ENCODE peak calls at places on chromosome 1, in five cellular contexts. One of them, this sample, is unnamed. For H3K4me1, the result is how much of the 10 kb centered on the place peaks cover.

GRCh38 chr1:219123041-219123440 is 50.6 kb upstream of the LYPLAL1 start:
- DNase-seq in GM12878: no peak
- DNase-seq in HepG2: no peak
- DNase-seq in H1: no peak
- DNase-seq in K562: no peak
- DNase-seq in this sample: no peak

GRCh38 chr1:66563094-66563800 is 29.3 kb downstream of the SGIP1 start:
- DNase-seq in GM12878: no peak
- DNase-seq in HepG2: peak
- DNase-seq in H1: no peak
- DNase-seq in K562: no peak
- DNase-seq in this sample: no peak

GRCh38 chr1:47901001-47901575 is 96.1 kb downstream of the TRABD2B start:
- DNase-seq in GM12878: no peak
- DNase-seq in HepG2: no peak
- DNase-seq in H1: no peak
- DNase-seq in K562: no peak
- DNase-seq in this sample: no peak

GRCh38 chr1:207029991-207030521 is 2.5 kb downstream of the C1orf116 start:
- DNase-seq in GM12878: no peak
- DNase-seq in HepG2: no peak
- DNase-seq in H1: no peak
- DNase-seq in K562: peak
- DNase-seq in this sample: no peak

GRCh38 chr1:186605762-186606350 is 74.4 kb downstream of the PTGS2 start:
- DNase-seq in GM12878: no peak
- DNase-seq in HepG2: peak
- DNase-seq in H1: peak
- DNase-seq in K562: peak
- DNase-seq in this sample: peak

GRCh38 chr1:66214901-66215300 is 319.1 kb upstream of the SGIP1 start:
- DNase-seq in GM12878: no peak
- DNase-seq in HepG2: no peak
- DNase-seq in H1: no peak
- DNase-seq in K562: no peak
- DNase-seq in this sample: no peak

GRCh38 chr1:32393832-32394140 is 455 bp downstream of the BSDC1 start:
- DNase-seq in GM12878: no peak
- DNase-seq in HepG2: no peak
- DNase-seq in H1: no peak
- DNase-seq in K562: peak
- DNase-seq in this sample: no peak

GRCh38 chr1:154975409-154976205 is 1.1 kb downstream of the CKS1B start:
- DNase-seq in GM12878: peak
- DNase-seq in HepG2: no peak
- DNase-seq in H1: no peak
- DNase-seq in K562: peak
- DNase-seq in this sample: no peak

GRCh38 chr1:226679853-226680516 is 59.1 kb downstream of the ITPKB start:
- DNase-seq in GM12878: no peak
- DNase-seq in HepG2: no peak
- DNase-seq in H1: peak
- DNase-seq in K562: peak
- DNase-seq in this sample: peak

GRCh38 chr1:42368096-42368795 is 12.3 kb upstream of the RIMKLA start:
- DNase-seq in GM12878: no peak
- DNase-seq in HepG2: no peak
- DNase-seq in H1: no peak
- DNase-seq in K562: no peak
- DNase-seq in this sample: no peak

GRCh38 chr1:174239541-174239940 is 80.2 kb downstream of the RABGAP1L start:
- DNase-seq in GM12878: no peak
- DNase-seq in HepG2: peak
- DNase-seq in H1: no peak
- DNase-seq in K562: no peak
- DNase-seq in this sample: no peak

GRCh38 chr1:214454619-214455396 is 96.6 kb downstream of the PTPN14 start:
- DNase-seq in GM12878: no peak
- DNase-seq in HepG2: no peak
- DNase-seq in H1: no peak
- DNase-seq in K562: no peak
- DNase-seq in this sample: no peak

GRCh38 chr1:97046765-97047411 is 325.3 kb downstream of the PTBP2 start:
- DNase-seq in GM12878: no peak
- DNase-seq in HepG2: no peak
- DNase-seq in H1: no peak
- DNase-seq in K562: no peak
- DNase-seq in this sample: no peak

GRCh38 chr1:8394456-8395321 is 76.8 kb downstream of the SLC45A1 start:
- DNase-seq in GM12878: no peak
- DNase-seq in HepG2: no peak
- DNase-seq in H1: no peak
- DNase-seq in K562: no peak
- DNase-seq in this sample: no peak

GRCh38 chr1:6281511-6282402 is 20.9 kb upstream of the GPR153 start:
- DNase-seq in GM12878: no peak
- DNase-seq in HepG2: peak
- DNase-seq in H1: no peak
- DNase-seq in K562: no peak
- DNase-seq in this sample: no peak

GRCh38 chr1:85677656-85678055 is 30.6 kb downstream of the ZNHIT6 start:
- DNase-seq in GM12878: no peak
- DNase-seq in HepG2: no peak
- DNase-seq in H1: no peak
- DNase-seq in K562: no peak
- DNase-seq in this sample: no peak

GRCh38 chr1:85683292-85684025 is 24.8 kb downstream of the ZNHIT6 start:
- DNase-seq in GM12878: no peak
- DNase-seq in HepG2: no peak
- DNase-seq in H1: no peak
- DNase-seq in K562: no peak
- DNase-seq in this sample: no peak

GRCh38 chr1:85681087-85681486 is 27.1 kb downstream of the ZNHIT6 start:
- DNase-seq in GM12878: no peak
- DNase-seq in HepG2: peak
- DNase-seq in H1: no peak
- DNase-seq in K562: no peak
- DNase-seq in this sample: no peak

DNA sequence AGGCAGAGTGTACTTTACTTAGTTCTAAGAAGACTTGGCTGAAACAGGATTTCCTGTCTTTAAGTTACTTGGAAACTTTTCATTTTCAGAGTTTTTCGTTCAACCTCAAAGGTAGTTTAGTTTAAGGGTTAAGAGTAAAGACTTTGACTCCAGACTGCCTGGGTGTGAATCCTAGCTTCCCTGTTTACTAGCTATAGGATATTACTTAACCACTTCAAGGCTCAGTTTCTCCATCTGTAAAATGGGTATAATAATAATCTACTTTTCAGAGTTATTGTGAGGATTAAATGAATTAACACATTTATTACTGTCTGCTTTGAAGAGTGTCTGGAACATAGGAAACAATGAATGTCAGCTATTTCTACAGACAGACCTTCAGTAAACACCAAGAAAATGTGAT is 30.0 kb downstream of the ZNHIT6 start:
- DNase-seq in GM12878: no peak
- DNase-seq in HepG2: no peak
- DNase-seq in H1: no peak
- DNase-seq in K562: no peak
- DNase-seq in this sample: no peak
- TF ChIP-seq GABPA in GM12878: no peak
- TF ChIP-seq GABPA in HepG2: no peak
- TF ChIP-seq GABPA in H1: no peak
- TF ChIP-seq GABPA in K562: no peak
- TF ChIP-seq GABPA in this sample: no peak

GRCh38 chr1:201769966-201770365 is 59.0 kb upstream of the IPO9 start:
- DNase-seq in GM12878: no peak
- DNase-seq in HepG2: no peak
- DNase-seq in H1: no peak
- DNase-seq in K562: no peak
- DNase-seq in this sample: no peak

GRCh38 chr1:201773764-201774163 is 55.2 kb upstream of the IPO9 start:
- DNase-seq in GM12878: no peak
- DNase-seq in HepG2: no peak
- DNase-seq in H1: no peak
- DNase-seq in K562: no peak
- DNase-seq in this sample: no peak

GRCh38 chr1:201772178-201772577 is 56.8 kb upstream of the IPO9 start:
- DNase-seq in GM12878: no peak
- DNase-seq in HepG2: no peak
- DNase-seq in H1: no peak
- DNase-seq in K562: no peak
- DNase-seq in this sample: no peak

GRCh38 chr1:201769072-201769471 is 59.9 kb upstream of the IPO9 start:
- DNase-seq in GM12878: no peak
- DNase-seq in HepG2: no peak
- DNase-seq in H1: no peak
- DNase-seq in K562: no peak
- DNase-seq in this sample: no peak

GRCh38 chr1:201771466-201771865 is 57.5 kb upstream of the IPO9 start:
- DNase-seq in GM12878: no peak
- DNase-seq in HepG2: no peak
- DNase-seq in H1: no peak
- DNase-seq in K562: no peak
- DNase-seq in this sample: no peak
- H3K4me1 ChIP-seq in GM12878: under half
- H3K4me1 ChIP-seq in HepG2: under half
- H3K4me1 ChIP-seq in H1: under half
- H3K4me1 ChIP-seq in K562: under half
- H3K4me1 ChIP-seq in this sample: under half

GRCh38 chr1:24022611-24023359 is 42.7 kb upstream of the SRSF10 start:
- DNase-seq in GM12878: no peak
- DNase-seq in HepG2: peak
- DNase-seq in H1: no peak
- DNase-seq in K562: no peak
- DNase-seq in this sample: peak

DNA sequence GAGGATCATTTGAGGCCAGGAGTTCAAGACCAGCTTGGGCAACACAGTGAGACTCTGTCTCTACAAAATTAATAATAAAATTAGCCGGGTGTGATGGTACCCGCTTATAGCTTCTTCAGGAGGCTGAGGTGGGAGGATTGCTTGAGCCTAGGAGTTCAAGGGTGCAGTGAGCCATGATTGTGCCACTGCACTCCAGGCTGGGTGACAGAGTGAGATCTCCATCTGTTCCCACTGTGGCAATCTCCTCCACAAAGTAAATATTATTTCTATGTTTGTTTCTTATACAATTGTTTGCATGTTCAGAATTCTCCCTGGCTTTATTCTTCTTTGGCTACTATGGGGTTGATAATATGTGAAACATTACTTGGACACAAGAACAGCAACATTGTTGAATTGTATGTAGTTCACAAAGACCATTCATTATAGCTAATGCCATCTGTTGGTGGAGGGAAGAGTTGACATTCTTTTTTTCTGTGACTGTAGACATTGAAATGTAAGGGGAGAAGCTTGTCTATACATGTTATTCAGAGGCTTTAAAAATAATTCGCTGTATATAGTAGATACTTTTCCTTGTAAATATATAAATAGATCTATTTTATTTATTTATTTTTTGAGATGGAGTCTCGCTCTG is 47.8 kb upstream of the SRSF10 start:
- DNase-seq in GM12878: peak
- DNase-seq in HepG2: peak
- DNase-seq in H1: no peak
- DNase-seq in K562: peak
- DNase-seq in this sample: peak
- TF ChIP-seq GABPA in GM12878: no peak
- TF ChIP-seq GABPA in HepG2: no peak
- TF ChIP-seq GABPA in H1: no peak
- TF ChIP-seq GABPA in K562: no peak
- TF ChIP-seq GABPA in this sample: no peak

GRCh38 chr1:21289700-21290545 is at the start of gene ECE1:
- DNase-seq in GM12878: no peak
- DNase-seq in HepG2: no peak
- DNase-seq in H1: no peak
- DNase-seq in K562: no peak
- DNase-seq in this sample: peak

GRCh38 chr1:21289127-21289526 is 1.1 kb downstream of the ECE1 start:
- DNase-seq in GM12878: no peak
- DNase-seq in HepG2: no peak
- DNase-seq in H1: no peak
- DNase-seq in K562: no peak
- DNase-seq in this sample: no peak

GRCh38 chr1:21291184-21291583 is 921 bp upstream of the ECE1 start:
- DNase-seq in GM12878: no peak
- DNase-seq in HepG2: no peak
- DNase-seq in H1: no peak
- DNase-seq in K562: no peak
- DNase-seq in this sample: no peak

GRCh38 chr1:21291964-21292363 is 1.7 kb upstream of the ECE1 start:
- DNase-seq in GM12878: no peak
- DNase-seq in HepG2: no peak
- DNase-seq in H1: no peak
- DNase-seq in K562: no peak
- DNase-seq in this sample: no peak

DNA sequence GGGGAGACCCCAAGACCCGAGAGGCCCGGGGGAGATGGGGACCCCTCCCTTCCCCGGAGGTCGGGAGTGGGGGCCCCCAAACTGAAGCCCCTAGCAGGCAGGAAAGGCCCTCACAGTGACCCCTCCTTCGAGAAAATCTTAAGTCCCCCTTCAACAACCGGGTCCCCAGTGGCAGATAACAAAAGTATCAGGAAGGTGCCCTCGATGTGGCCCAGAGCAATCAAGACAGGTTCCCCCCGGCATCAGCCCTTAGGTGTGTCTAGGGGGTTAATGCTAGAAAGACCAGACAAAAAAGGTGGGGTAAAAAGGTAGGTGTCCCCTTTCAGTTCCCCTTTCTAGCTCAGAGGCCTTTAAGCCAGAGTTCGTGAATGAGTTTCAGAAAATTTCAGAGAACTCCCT is 282 bp upstream of the ECE1 start:
- DNase-seq in GM12878: peak
- DNase-seq in HepG2: no peak
- DNase-seq in H1: no peak
- DNase-seq in K562: no peak
- DNase-seq in this sample: no peak
- H3K4me1 ChIP-seq in GM12878: half or more
- H3K4me1 ChIP-seq in HepG2: under half
- H3K4me1 ChIP-seq in H1: under half
- H3K4me1 ChIP-seq in K562: under half
- H3K4me1 ChIP-seq in this sample: half or more

DNA sequence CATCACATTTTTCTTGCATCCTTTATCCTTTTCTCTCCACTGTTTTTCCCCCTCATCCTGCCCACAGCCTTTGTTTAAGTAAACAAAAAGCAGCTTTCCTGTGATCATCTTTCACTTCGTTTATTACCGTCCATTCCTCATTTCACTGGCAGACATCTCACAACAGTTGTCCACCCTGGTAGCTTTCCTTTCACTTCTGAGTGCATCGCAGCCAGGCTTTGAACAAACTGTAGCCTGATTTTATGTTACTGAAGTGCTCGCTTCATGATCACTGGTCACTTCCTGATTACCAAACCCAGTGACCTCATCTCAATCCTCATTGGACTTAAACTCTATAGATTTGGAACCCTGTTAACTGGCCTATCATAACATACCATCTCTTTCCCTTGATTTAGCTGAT is 67.6 kb downstream of the SDCCAG8 start:
- DNase-seq in GM12878: no peak
- DNase-seq in HepG2: no peak
- DNase-seq in H1: no peak
- DNase-seq in K562: no peak
- DNase-seq in this sample: no peak
- TF ChIP-seq GABPA in GM12878: no peak
- TF ChIP-seq GABPA in HepG2: no peak
- TF ChIP-seq GABPA in H1: no peak
- TF ChIP-seq GABPA in K562: no peak
- TF ChIP-seq GABPA in this sample: no peak

GRCh38 chr1:49346767-49347349 is 570.2 kb upstream of the BEND5 start:
- DNase-seq in GM12878: no peak
- DNase-seq in HepG2: no peak
- DNase-seq in H1: no peak
- DNase-seq in K562: no peak
- DNase-seq in this sample: no peak
- H3K4me1 ChIP-seq in GM12878: under half
- H3K4me1 ChIP-seq in HepG2: under half
- H3K4me1 ChIP-seq in H1: under half
- H3K4me1 ChIP-seq in K562: under half
- H3K4me1 ChIP-seq in this sample: under half